ENCODE peak calls at places on chromosomes 3 and 15, in seven cellular contexts. V, K, C, X, A, I and M are unnamed samples.

GRCh38 chr3:188404124-188404523 is 250.2 kb downstream of the LPP start:
- DNase-seq in V (no peak), K (no peak), C (no peak), X (no peak), A (no peak), I (no peak), M (no peak)

GRCh38 chr3:193040836-193041672 is 123.4 kb upstream of the MB21D2 start:
- DNase-seq in V (no peak), K (no peak), C (peak), X (no peak), A (no peak), I (peak), M (peak)

GRCh38 chr3:147419062-147419701 is 10.0 kb downstream of the ZIC1 start:
- DNase-seq in V (peak), K (peak), C (peak), X (no peak), A (peak), I (peak), M (no peak)

GRCh38 chr3:170089862-170090600 is 52.2 kb downstream of the GPR160 start:
- DNase-seq in V (no peak), K (no peak), C (no peak), X (no peak), A (no peak), I (peak), M (no peak)

GRCh38 chr3:112117826-112118571 is 15.0 kb downstream of the GCSAM start:
- DNase-seq in V (no peak), K (peak), C (no peak), X (no peak), A (no peak), I (no peak), M (no peak)

GRCh38 chr3:46710671-46711295 is 6.9 kb downstream of the PRSS50 start:
- DNase-seq in V (no peak), K (peak), C (no peak), X (peak), A (peak), I (no peak), M (no peak)

GRCh38 chr15:77631790-77632551 is 741 bp downstream of the LINGO1 start:
- DNase-seq in V (peak), K (peak), C (no peak), X (no peak), A (peak), I (no peak), M (no peak)

GRCh38 chr15:66498501-66499386 is 1.2 kb upstream of the SNAPC5 start:
- DNase-seq in V (no peak), K (no peak), C (peak), X (no peak), A (no peak), I (peak), M (no peak)

GRCh38 chr3:49020335-49021212 is 1.3 kb upstream of the NDUFAF3 start:
- DNase-seq in V (no peak), K (peak), C (no peak), X (no peak), A (peak), I (no peak), M (no peak)

GRCh38 chr15:40793216-40793989 is 13.5 kb upstream of the ZFYVE19 start:
- DNase-seq in V (no peak), K (no peak), C (peak), X (no peak), A (peak), I (peak), M (no peak)

GRCh38 chr3:104755791-104756190 is 610.9 kb upstream of the ALCAM start:
- DNase-seq in V (no peak), K (no peak), C (no peak), X (no peak), A (no peak), I (no peak), M (no peak)

GRCh38 chr15:37078000-37078399 is 22.3 kb downstream of the MEIS2 start:
- DNase-seq in V (no peak), K (no peak), C (no peak), X (no peak), A (no peak), I (no peak), M (no peak)

GRCh38 chr3:177279118-177279815 is 82.0 kb upstream of the TBL1XR1 start:
- DNase-seq in V (no peak), K (peak), C (no peak), X (no peak), A (no peak), I (no peak), M (peak)

GRCh38 chr3:48478631-48479555 is 25.1 kb downstream of the SHISA5 start:
- DNase-seq in V (no peak), K (peak), C (no peak), X (no peak), A (no peak), I (no peak), M (no peak)

GRCh38 chr15:58453931-58454793 is 22.4 kb downstream of the LIPC start:
- DNase-seq in V (no peak), K (no peak), C (peak), X (no peak), A (peak), I (no peak), M (no peak)

GRCh38 chr15:67076147-67076843 is 10.9 kb downstream of the SMAD3 start:
- DNase-seq in V (no peak), K (no peak), C (peak), X (no peak), A (no peak), I (no peak), M (no peak)

GRCh38 chr3:144241381-144241780 is 269.8 kb downstream of the DIPK2A start:
- DNase-seq in V (no peak), K (no peak), C (no peak), X (no peak), A (no peak), I (no peak), M (no peak)

GRCh38 chr15:69612112-69612511 is 159.5 kb downstream of the RPLP1 start:
- DNase-seq in V (no peak), K (peak), C (no peak), X (no peak), A (no peak), I (no peak), M (no peak)

GRCh38 chr3:10289785-10290355 is 2.9 kb downstream of the GHRL start:
- DNase-seq in V (no peak), K (peak), C (no peak), X (no peak), A (no peak), I (no peak), M (no peak)

GRCh38 chr3:34268032-34268760 is 469.8 kb downstream of the PDCD6IP start:
- DNase-seq in V (no peak), K (no peak), C (no peak), X (no peak), A (no peak), I (no peak), M (no peak)

GRCh38 chr15:68403161-68403941 is 28.6 kb downstream of the ITGA11 start:
- DNase-seq in V (no peak), K (no peak), C (no peak), X (peak), A (no peak), I (no peak), M (no peak)

GRCh38 chr3:49422379-49423248 is at the start of gene AMT:
- DNase-seq in V (no peak), K (peak), C (no peak), X (no peak), A (peak), I (no peak), M (no peak)

GRCh38 chr15:48478581-48478980 is 147.4 kb downstream of the DUT start:
- DNase-seq in V (no peak), K (no peak), C (peak), X (no peak), A (no peak), I (no peak), M (no peak)

GRCh38 chr3:158471639-158472294 is 99.2 kb upstream of the MLF1 start:
- DNase-seq in V (no peak), K (no peak), C (peak), X (no peak), A (no peak), I (peak), M (no peak)

GRCh38 chr3:42736531-42736930 is 33.9 kb upstream of the HHATL start:
- DNase-seq in V (no peak), K (no peak), C (no peak), X (no peak), A (no peak), I (no peak), M (no peak)

GRCh38 chr3:171790574-171790897 is 19.7 kb downstream of the PLD1 start:
- DNase-seq in V (no peak), K (no peak), C (no peak), X (no peak), A (no peak), I (no peak), M (no peak)

GRCh38 chr3:129625071-129625874 is 18.8 kb upstream of the PLXND1 start:
- DNase-seq in V (peak), K (peak), C (no peak), X (peak), A (no peak), I (no peak), M (no peak)

GRCh38 chr3:167941234-167941995 is 154.3 kb downstream of the GOLIM4 start:
- DNase-seq in V (no peak), K (no peak), C (peak), X (peak), A (no peak), I (peak), M (no peak)

GRCh38 chr3:128617557-128618397 is 32.8 kb downstream of the RPN1 start:
- DNase-seq in V (peak), K (peak), C (peak), X (peak), A (peak), I (peak), M (peak)
- TF ChIP-seq CTCF in V (peak), K (peak), C (peak), X (peak), A (peak), I (peak), M (peak)

GRCh38 chr3:108127301-108127988 is 36.6 kb upstream of the CD47 start:
- DNase-seq in V (no peak), K (no peak), C (no peak), X (no peak), A (no peak), I (no peak), M (no peak)

GRCh38 chr3:108125550-108126071 is 34.8 kb upstream of the CD47 start:
- DNase-seq in V (no peak), K (no peak), C (no peak), X (no peak), A (no peak), I (no peak), M (no peak)

GRCh38 chr3:108125151-108125540 is 34.3 kb upstream of the CD47 start:
- DNase-seq in V (no peak), K (no peak), C (no peak), X (no peak), A (no peak), I (no peak), M (no peak)

GRCh38 chr3:108124337-108125150 is 33.7 kb upstream of the CD47 start:
- DNase-seq in V (no peak), K (peak), C (no peak), X (no peak), A (no peak), I (no peak), M (no peak)

GRCh38 chr3:108126348-108126747 is 35.5 kb upstream of the CD47 start:
- DNase-seq in V (no peak), K (no peak), C (no peak), X (no peak), A (no peak), I (no peak), M (no peak)
- H3K4me3 ChIP-seq in V (no peak), K (no peak), C (no peak), X (no peak), A (no peak), I (no peak), M (no peak)

DNA sequence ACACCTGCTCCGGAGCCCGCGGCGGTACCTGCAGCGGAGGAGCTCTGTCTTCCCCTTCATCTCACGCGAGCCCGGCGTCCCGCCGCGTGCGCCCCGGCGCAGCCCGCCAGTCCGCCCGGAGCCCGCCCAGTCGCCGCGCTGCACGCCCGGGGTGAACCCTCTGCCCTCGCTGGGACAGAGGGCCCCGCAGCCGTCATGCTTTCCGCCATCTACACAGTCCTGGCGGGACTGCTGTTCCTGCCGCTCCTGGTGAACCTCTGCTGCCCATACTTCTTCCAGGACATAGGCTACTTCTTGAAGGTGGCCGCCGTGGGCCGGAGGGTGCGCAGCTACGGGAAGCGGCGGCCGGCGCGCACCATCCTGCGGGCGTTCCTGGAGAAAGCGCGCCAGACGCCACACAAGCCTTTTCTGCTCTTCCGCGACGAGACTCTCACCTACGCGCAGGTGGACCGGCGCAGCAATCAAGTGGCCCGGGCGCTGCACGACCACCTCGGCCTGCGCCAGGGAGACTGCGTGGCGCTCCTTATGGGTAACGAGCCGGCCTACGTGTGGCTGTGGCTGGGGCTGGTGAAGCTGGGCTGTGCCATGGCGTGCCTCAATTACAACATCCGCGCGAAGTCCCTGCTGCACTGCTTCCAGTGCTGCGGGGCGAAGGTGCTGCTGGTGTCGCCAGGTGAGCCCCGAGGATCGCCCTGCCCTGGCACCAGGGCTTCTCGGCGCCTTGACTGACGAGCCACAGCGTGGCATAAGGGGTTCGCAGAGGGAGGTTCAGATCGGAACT is 427 bp downstream of the SLC27A2 start:
- DNase-seq in V (no peak), K (peak), C (peak), X (no peak), A (peak), I (peak), M (no peak)
- TF ChIP-seq CTCF in V (no peak), K (peak), C (no peak), X (no peak), A (no peak), I (no peak), M (no peak)

DNA sequence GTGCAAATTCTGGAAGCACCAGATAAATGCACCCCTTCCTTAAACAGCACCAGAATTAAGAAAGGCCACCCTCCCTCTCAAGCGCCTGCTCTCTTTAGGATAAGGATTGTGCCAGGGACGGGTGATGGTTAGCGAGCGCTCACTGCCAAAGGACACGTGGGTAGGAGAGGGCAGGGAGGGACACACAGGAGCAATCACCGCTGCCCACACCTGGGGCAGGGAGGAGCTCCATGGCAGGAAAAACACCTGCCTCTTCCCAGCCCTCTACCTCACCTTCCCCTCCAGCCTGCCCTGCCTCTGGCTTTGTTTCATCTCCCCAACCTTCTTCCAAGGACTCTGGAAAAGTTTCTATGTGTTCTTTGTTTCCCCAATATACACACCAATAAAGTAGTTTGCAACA is 7.3 kb upstream of the SPATA12 start:
- DNase-seq in V (no peak), K (no peak), C (no peak), X (no peak), A (no peak), I (no peak), M (no peak)
- H3K4me3 ChIP-seq in V (no peak), K (no peak), C (no peak), X (no peak), A (no peak), I (no peak), M (no peak)